ENCODE peak calls at places on chromosomes 4 and X, in nine cellular contexts. F is GM20000; S is cardiac fibroblast; U is HEK293T; V is midbrain; O is stimulated activated CD8-positive, alpha-beta memory T cell treated with anti-CD3 and anti-CD28 coated beads, Interleukin-2, amount 100 ng/mL, for 1 hour; P is posterior cingulate gyrus; J is dorsolateral prefrontal cortex; B is endodermal cell. E is an unnamed sample.

GRCh38 chr4:85557016-85557901 is 82.3 kb downstream of the ARHGAP24 start:
- DNase-seq in U (no peak), S (peak; percentile 25), F (peak; percentile 69), P (no peak), J (no peak), B (no peak), O (no peak), V (no peak), E (no peak)

GRCh38 chr4:178823673-178824072 is 1381.4 kb upstream of the AGA start:
- DNase-seq in B (no peak), F (no peak), J (no peak), V (no peak), S (no peak), P (no peak), U (no peak), O (no peak), E (no peak)

GRCh38 chrX:120477453-120477852 is 8.4 kb upstream of the LAMP2 start:
- DNase-seq in J (no peak), F (no peak), V (no peak), U (no peak), B (no peak), O (no peak), P (no peak), S (no peak), E (no peak)

GRCh38 chr4:102455750-102456149 is 45.4 kb upstream of the NFKB1 start:
- DNase-seq in J (no peak), O (no peak), U (no peak), V (no peak), B (no peak), P (no peak), S (no peak), F (no peak), E (no peak)

GRCh38 chr4:1208970-1209704 is 36.8 kb upstream of the SPON2 start:
- DNase-seq in O (no peak), J (peak; percentile 45), P (no peak), F (no peak), B (no peak), V (no peak), U (no peak), S (peak; percentile 40), E (no peak)

GRCh38 chr4:55127521-55127920 is 2.1 kb upstream of the KDR start:
- DNase-seq in B (no peak), O (no peak), F (no peak), P (no peak), S (peak; percentile 40), J (no peak), V (no peak), U (no peak), E (no peak)

GRCh38 chr4:123528501-123529277 is 132.1 kb downstream of the SPRY1 start:
- DNase-seq in P (no peak), O (no peak), J (no peak), V (no peak), F (no peak), U (no peak), S (no peak), B (no peak), E (no peak)

GRCh38 chr4:124053872-124054538 is 657.4 kb downstream of the SPRY1 start:
- DNase-seq in O (no peak), B (no peak), U (no peak), P (no peak), S (peak; percentile 32), V (no peak), F (no peak), J (no peak), E (no peak)

GRCh38 chr4:2689114-2689513 is 67.0 kb downstream of the TNIP2 start:
- DNase-seq in S (no peak), U (no peak), J (no peak), F (no peak), B (no peak), V (no peak), P (no peak), O (no peak), E (no peak)

GRCh38 chrX:71542825-71543224 is 9.9 kb downstream of the OGT start:
- DNase-seq in F (no peak), S (peak; percentile 16), V (no peak), O (no peak), B (no peak), U (no peak), P (no peak), J (no peak), E (no peak)

GRCh38 chr4:125280892-125281403 is 33.8 kb upstream of the FAT4 start:
- DNase-seq in V (no peak), B (peak; percentile 39), O (no peak), U (no peak), J (no peak), S (no peak), F (no peak), P (no peak), E (no peak)

GRCh38 chr4:36053931-36054330 is 190.4 kb downstream of the ARAP2 start:
- DNase-seq in J (no peak), S (no peak), F (no peak), U (no peak), B (no peak), V (no peak), O (no peak), P (no peak), E (no peak)

GRCh38 chr4:19780871-19781270 is 470.8 kb upstream of the SLIT2 start:
- DNase-seq in B (no peak), V (no peak), F (no peak), O (no peak), S (no peak), U (no peak), P (no peak), J (no peak), E (no peak)

GRCh38 chr4:113987382-113987930 is 8.0 kb upstream of the ARSJ start:
- DNase-seq in S (no peak), P (no peak), J (no peak), U (no peak), V (no peak), B (no peak), O (no peak), F (no peak), E (no peak)

GRCh38 chr4:45283352-45283751 is 557.0 kb upstream of the GNPDA2 start:
- DNase-seq in U (no peak), P (no peak), J (peak; percentile 32), V (no peak), O (no peak), S (no peak), F (no peak), B (no peak), E (no peak)

GRCh38 chr4:143185253-143186107 is 763 bp downstream of the USP38 start:
- DNase-seq in O (no peak), P (no peak), V (no peak), B (peak; percentile 81), S (peak; percentile 28), U (peak; percentile 8), F (peak; percentile 18), J (peak; percentile 46), E (peak; percentile 25)

GRCh38 chr4:156512622-156513021 is 459.0 kb downstream of the PDGFC start:
- DNase-seq in U (no peak), J (no peak), V (no peak), F (no peak), O (no peak), B (no peak), P (no peak), S (no peak), E (no peak)

GRCh38 chrX:11185861-11186260 is 74.7 kb downstream of the HCCS start:
- DNase-seq in B (no peak), F (no peak), O (no peak), U (no peak), J (no peak), P (no peak), S (no peak), V (no peak), E (no peak)

GRCh38 chr4:38015886-38016515 is 55.8 kb downstream of the PTTG2 start:
- DNase-seq in J (no peak), B (no peak), F (no peak), P (no peak), O (no peak), V (no peak), U (no peak), S (no peak), E (no peak)

GRCh38 chrX:131783555-131784338 is 239.4 kb upstream of the STK26 start:
- DNase-seq in S (no peak), F (no peak), O (peak; percentile 35), B (no peak), J (peak; percentile 61), P (no peak), V (peak; percentile 90), U (peak; percentile 55), E (peak; percentile 62)

GRCh38 chr4:139734875-139735380 is 69.3 kb downstream of the MGST2 start:
- DNase-seq in B (peak; percentile 95), O (peak; percentile 4), P (peak; percentile 91), F (peak; percentile 81), U (peak; percentile 91), S (peak; percentile 71), J (peak; percentile 92), V (peak; percentile 86), E (peak; percentile 60)

GRCh38 chrX:41542151-41542935 is 95.2 kb downstream of the NYX start:
- DNase-seq in V (no peak), J (no peak), P (no peak), S (peak; percentile 42), U (no peak), B (peak; percentile 53), O (no peak), F (no peak), E (no peak)

GRCh38 chr4:162959056-162959455 is 207.6 kb downstream of the NAF1 start:
- DNase-seq in O (no peak), S (no peak), U (peak; percentile 15), B (peak; percentile 78), V (no peak), F (peak; percentile 8), J (no peak), P (no peak), E (no peak)

GRCh38 chr4:4555916-4556315 is 14.1 kb upstream of the STX18 start:
- DNase-seq in B (no peak), U (no peak), O (no peak), P (no peak), V (no peak), F (no peak), S (peak; percentile 79), J (no peak), E (no peak)

GRCh38 chr4:42339935-42340406 is 57.3 kb upstream of the SHISA3 start:
- DNase-seq in J (no peak), P (no peak), V (no peak), O (no peak), U (no peak), B (peak; percentile 66), S (peak; percentile 77), F (no peak), E (no peak)

GRCh38 chrX:143306991-143307965 is 210.0 kb downstream of the SPANXN3 start:
- DNase-seq in O (no peak), P (no peak), V (no peak), S (no peak), J (no peak), F (no peak), U (no peak), B (no peak), E (no peak)

GRCh38 chr4:93828830-93829530 is 427 bp downstream of the ATOH1 start:
- DNase-seq in J (no peak), O (no peak), P (no peak), S (no peak), V (no peak), F (peak; percentile 37), U (peak; percentile 19), B (peak; percentile 85), E (no peak)